ENCODE peak calls at places on chromosomes 4 and X, in nine cellular contexts. One of them, this sample, is unnamed.

GRCh38 chrX:49039598-49040375 is 3.4 kb downstream of the TFE3 start:
- DNase-seq in GF-D8: peak; percentile 80
- DNase-seq in T-helper 2 cell: peak; percentile 23
- DNase-seq in naive B cell: no peak
- DNase-seq in body of pancreas: peak; percentile 77
- DNase-seq in SK-N-SH: peak; percentile 36
- DNase-seq in NCI-H1105: no peak
- DNase-seq in lower leg skin: peak; percentile 92
- DNase-seq in cardiac septum: peak; percentile 84
- DNase-seq in this sample: peak; percentile 35

GRCh38 chrX:107025538-107025937 is 25.5 kb upstream of the MORC4 start:
- DNase-seq in T-helper 2 cell: no peak
- DNase-seq in SK-N-SH: peak; percentile 36
- DNase-seq in naive B cell: no peak
- DNase-seq in NCI-H1105: no peak
- DNase-seq in body of pancreas: peak; percentile 7
- DNase-seq in GF-D8: no peak
- DNase-seq in lower leg skin: no peak
- DNase-seq in cardiac septum: no peak
- DNase-seq in this sample: peak; percentile 53

GRCh38 chr4:14334166-14334565 is 668.1 kb upstream of the CPEB2 start:
- DNase-seq in naive B cell: no peak
- DNase-seq in body of pancreas: no peak
- DNase-seq in NCI-H1105: no peak
- DNase-seq in T-helper 2 cell: no peak
- DNase-seq in lower leg skin: no peak
- DNase-seq in SK-N-SH: no peak
- DNase-seq in GF-D8: no peak
- DNase-seq in cardiac septum: no peak
- DNase-seq in this sample: no peak

GRCh38 chr4:77618383-77619241 is 13.0 kb downstream of the CXCL13 start:
- DNase-seq in SK-N-SH: peak; percentile 68
- DNase-seq in naive B cell: peak; percentile 35
- DNase-seq in lower leg skin: peak; percentile 89
- DNase-seq in body of pancreas: peak; percentile 88
- DNase-seq in T-helper 2 cell: peak; percentile 8
- DNase-seq in NCI-H1105: peak; percentile 42
- DNase-seq in cardiac septum: no peak
- DNase-seq in GF-D8: no peak
- DNase-seq in this sample: peak; percentile 55

GRCh38 chrX:43813898-43814297 is 68.4 kb downstream of the MAOB start:
- DNase-seq in cardiac septum: no peak
- DNase-seq in NCI-H1105: no peak
- DNase-seq in T-helper 2 cell: no peak
- DNase-seq in body of pancreas: no peak
- DNase-seq in GF-D8: no peak
- DNase-seq in SK-N-SH: no peak
- DNase-seq in lower leg skin: no peak
- DNase-seq in naive B cell: no peak
- DNase-seq in this sample: peak; percentile 14

GRCh38 chr4:163732473-163732872 is 238.0 kb downstream of the TMA16 start:
- DNase-seq in NCI-H1105: no peak
- DNase-seq in GF-D8: no peak
- DNase-seq in naive B cell: no peak
- DNase-seq in body of pancreas: no peak
- DNase-seq in lower leg skin: no peak
- DNase-seq in T-helper 2 cell: no peak
- DNase-seq in cardiac septum: no peak
- DNase-seq in SK-N-SH: no peak
- DNase-seq in this sample: no peak

GRCh38 chrX:154785711-154786110 is 19.6 kb downstream of the MPP1 start:
- DNase-seq in body of pancreas: no peak
- DNase-seq in SK-N-SH: no peak
- DNase-seq in naive B cell: no peak
- DNase-seq in GF-D8: peak; percentile 59
- DNase-seq in NCI-H1105: no peak
- DNase-seq in lower leg skin: no peak
- DNase-seq in T-helper 2 cell: no peak
- DNase-seq in cardiac septum: no peak
- DNase-seq in this sample: no peak

GRCh38 chrX:49309401-49309981 is 6.0 kb downstream of the GAGE10 start:
- DNase-seq in naive B cell: peak; percentile 12
- DNase-seq in NCI-H1105: no peak
- DNase-seq in GF-D8: no peak
- DNase-seq in lower leg skin: no peak
- DNase-seq in SK-N-SH: no peak
- DNase-seq in cardiac septum: no peak
- DNase-seq in T-helper 2 cell: peak; percentile 17
- DNase-seq in body of pancreas: no peak
- DNase-seq in this sample: no peak

GRCh38 chr4:10112658-10113284 is 3.8 kb downstream of the WDR1 start:
- DNase-seq in naive B cell: no peak
- DNase-seq in T-helper 2 cell: no peak
- DNase-seq in SK-N-SH: no peak
- DNase-seq in cardiac septum: no peak
- DNase-seq in GF-D8: no peak
- DNase-seq in body of pancreas: no peak
- DNase-seq in lower leg skin: no peak
- DNase-seq in NCI-H1105: no peak
- DNase-seq in this sample: no peak

GRCh38 chrX:108456971-108457477 is 17.4 kb downstream of the COL4A5 start:
- DNase-seq in naive B cell: no peak
- DNase-seq in GF-D8: no peak
- DNase-seq in T-helper 2 cell: no peak
- DNase-seq in SK-N-SH: no peak
- DNase-seq in lower leg skin: no peak
- DNase-seq in body of pancreas: no peak
- DNase-seq in cardiac septum: no peak
- DNase-seq in NCI-H1105: no peak
- DNase-seq in this sample: no peak

GRCh38 chr4:40375090-40375489 is 40.0 kb downstream of the CHRNA9 start:
- DNase-seq in body of pancreas: peak; percentile 34
- DNase-seq in lower leg skin: peak; percentile 9
- DNase-seq in naive B cell: no peak
- DNase-seq in GF-D8: no peak
- DNase-seq in T-helper 2 cell: no peak
- DNase-seq in SK-N-SH: no peak
- DNase-seq in NCI-H1105: no peak
- DNase-seq in cardiac septum: no peak
- DNase-seq in this sample: no peak

GRCh38 chrX:148135738-148136137 is 154.6 kb downstream of the FMR1NB start:
- DNase-seq in naive B cell: no peak
- DNase-seq in NCI-H1105: peak; percentile 11
- DNase-seq in lower leg skin: no peak
- DNase-seq in GF-D8: no peak
- DNase-seq in cardiac septum: no peak
- DNase-seq in body of pancreas: no peak
- DNase-seq in SK-N-SH: no peak
- DNase-seq in T-helper 2 cell: no peak
- DNase-seq in this sample: no peak

This sample was measured in NCI-H2081.